ENCODE peak calls at places on chromosomes 7 and 10, in eight cellular contexts. Z is stimulated activated CD8-positive, alpha-beta memory T cell treated with anti-CD3 and anti-CD28 coated beads, Interleukin-7, amount 100 ng/mL, for 24 hours; C is NCI-H2171; P is astrocyte of the spinal cord; Q is ovary; Y is EH; V is NCI-H460; H is neural crest cell. I is an unnamed sample.

GRCh38 chr10:64396105-64396504 is 874.9 kb downstream of the REEP3 start:
- DNase-seq in C (no peak), Y (peak; percentile 82), H (no peak), P (peak; percentile 61), V (no peak), Q (no peak), Z (no peak), I (no peak)

GRCh38 chr7:132117181-132117580 is 459.1 kb downstream of the PLXNA4 start:
- DNase-seq in C (no peak), H (no peak), V (no peak), Y (peak; percentile 74), P (peak; percentile 43), Q (no peak), Z (no peak), I (no peak)

GRCh38 chr7:18119985-18120384 is 92.3 kb upstream of the PRPS1L1 start:
- DNase-seq in Q (no peak), Z (no peak), C (no peak), Y (peak; percentile 24), P (peak; percentile 12), V (peak; percentile 18), H (no peak), I (no peak)

GRCh38 chr10:69734797-69735468 is 66.8 kb upstream of the COL13A1 start:
- DNase-seq in H (no peak), Y (no peak), P (no peak), Q (no peak), V (no peak), Z (no peak), C (no peak), I (no peak)

GRCh38 chr7:73773700-73774517 is 3.8 kb upstream of the CLDN3 start:
- DNase-seq in Q (no peak), Y (no peak), Z (no peak), P (no peak), C (no peak), V (no peak), H (no peak), I (no peak)

GRCh38 chr7:66076459-66077329 is 1.1 kb downstream of the ASL start:
- DNase-seq in Z (no peak), Q (no peak), V (no peak), H (no peak), P (no peak), C (no peak), Y (no peak), I (no peak)

GRCh38 chr10:110858297-110858934 is 13.3 kb upstream of the PDCD4 start:
- DNase-seq in H (no peak), C (no peak), V (no peak), Q (no peak), P (no peak), Z (no peak), Y (no peak), I (no peak)

GRCh38 chr7:121755286-121755685 is 117.7 kb upstream of the PTPRZ1 start:
- DNase-seq in V (no peak), C (no peak), H (no peak), Q (no peak), Z (no peak), P (peak; percentile 8), Y (no peak), I (no peak)

GRCh38 chr7:2954433-2954853 is 89.2 kb downstream of the CARD11 start:
- DNase-seq in V (no peak), Q (no peak), C (no peak), Z (no peak), Y (no peak), H (no peak), P (no peak), I (no peak)

GRCh38 chr7:5417106-5418071 is 6.2 kb downstream of the TNRC18 start:
- DNase-seq in P (no peak), Z (no peak), Y (peak; percentile 66), H (no peak), Q (no peak), V (no peak), C (no peak), I (no peak)

GRCh38 chr10:113148899-113149298 is 198.9 kb downstream of the TCF7L2 start:
- DNase-seq in H (no peak), V (no peak), P (no peak), Z (no peak), C (no peak), Q (no peak), Y (peak; percentile 11), I (no peak)

GRCh38 chr10:102631525-102632393 is 12.5 kb upstream of the TRIM8 start:
- DNase-seq in Q (no peak), C (no peak), Y (no peak), H (no peak), Z (no peak), P (no peak), V (no peak), I (no peak)

GRCh38 chr7:69738396-69738889 is 140.2 kb downstream of the AUTS2 start:
- DNase-seq in H (no peak), C (peak; percentile 87), Z (no peak), Q (no peak), V (no peak), Y (no peak), P (peak; percentile 37), I (peak; percentile 82)

GRCh38 chr7:99132922-99133321 is 11.0 kb downstream of the SMURF1 start:
- DNase-seq in V (no peak), Y (peak; percentile 30), P (no peak), Z (no peak), Q (no peak), H (no peak), C (no peak), I (no peak)

GRCh38 chr7:131413711-131414110 is 86.0 kb downstream of the MKLN1 start:
- DNase-seq in C (no peak), Z (no peak), V (no peak), Q (no peak), H (no peak), P (no peak), Y (no peak), I (no peak)

GRCh38 chr7:71334541-71334940 is 202.6 kb downstream of the GALNT17 start:
- DNase-seq in H (no peak), C (no peak), Z (no peak), P (no peak), Y (no peak), Q (no peak), V (no peak), I (no peak)

GRCh38 chr7:47285860-47286491 is 295.9 kb downstream of the TNS3 start:
- DNase-seq in Z (no peak), C (no peak), P (peak; percentile 45), V (no peak), Y (peak; percentile 96), H (no peak), Q (no peak), I (no peak)

GRCh38 chr7:133235212-133235883 is 17.5 kb upstream of the EXOC4 start:
- DNase-seq in P (no peak), H (no peak), C (no peak), Z (no peak), V (no peak), Y (peak; percentile 14), Q (no peak), I (no peak)

GRCh38 chr7:35647171-35647574 is 47.8 kb downstream of the HERPUD2 start:
- DNase-seq in H (no peak), Q (no peak), V (no peak), Y (no peak), C (peak; percentile 36), Z (no peak), P (no peak), I (no peak)

GRCh38 chr10:110852255-110852896 is 19.4 kb upstream of the PDCD4 start:
- DNase-seq in Z (no peak), Q (no peak), V (no peak), P (no peak), C (no peak), H (no peak), Y (no peak), I (no peak)

I was measured in GM12878.